ENCODE peak calls at places on chromosomes 4 and X, in seven cellular contexts. Y is upper lobe of right lung, P is astrocyte of the spinal cord, B is left cardiac atrium, A is cardiac fibroblast, H is AG09309, J is NCI-H460. F is an unnamed sample.

GRCh38 chr4:162498168-162498567 is 334.4 kb upstream of the FSTL5 start:
- DNase-seq in H (no peak), J (no peak), B (peak), P (no peak), A (no peak), Y (no peak), F (no peak)

GRCh38 chrX:79361192-79361870 is 5.8 kb downstream of the ITM2A start:
- DNase-seq in A (no peak), B (no peak), Y (no peak), P (no peak), H (no peak), J (no peak), F (no peak)

GRCh38 chr4:36243355-36244256 is 708 bp downstream of the ARAP2 start:
- DNase-seq in J (peak), P (peak), H (no peak), B (peak), Y (peak), A (peak), F (peak)

GRCh38 chr4:123443401-123444297 is 47.1 kb downstream of the SPRY1 start:
- DNase-seq in B (no peak), Y (no peak), A (peak), H (no peak), P (peak), J (no peak), F (no peak)

GRCh38 chr4:53672873-53673272 is 81.6 kb upstream of the LNX1 start:
- DNase-seq in B (no peak), J (no peak), H (no peak), A (no peak), Y (no peak), P (no peak), F (no peak)

GRCh38 chr4:48191758-48192157 is 57.7 kb upstream of the TXK start:
- DNase-seq in Y (no peak), H (no peak), J (no peak), A (no peak), P (no peak), B (no peak), F (peak)

GRCh38 chr4:36351082-36351666 is 69.8 kb downstream of the DTHD1 start:
- DNase-seq in B (peak), A (peak), H (no peak), Y (peak), J (peak), P (peak), F (peak)

GRCh38 chr4:98626350-98626749 is 32.1 kb downstream of the TSPAN5 start:
- DNase-seq in P (peak), A (peak), J (no peak), H (peak), Y (no peak), B (peak), F (no peak)

GRCh38 chr4:177161781-177162180 is 147.9 kb upstream of the NEIL3 start:
- DNase-seq in Y (no peak), H (no peak), P (no peak), J (no peak), A (no peak), B (no peak), F (no peak)

GRCh38 chrX:24153175-24153795 is 3.8 kb downstream of the ZFX start:
- DNase-seq in J (no peak), A (no peak), H (no peak), B (no peak), P (no peak), Y (no peak), F (no peak)

GRCh38 chr4:165873298-165874071 is 448 bp downstream of the TLL1 start:
- DNase-seq in B (peak), A (peak), Y (peak), J (no peak), H (no peak), P (peak), F (peak)

GRCh38 chr4:1198070-1198844 is 25.9 kb upstream of the SPON2 start:
- DNase-seq in H (no peak), J (no peak), B (no peak), Y (no peak), A (no peak), P (no peak), F (no peak)

GRCh38 chr4:148112231-148112982 is 329.8 kb downstream of the NR3C2 start:
- DNase-seq in J (no peak), P (peak), B (no peak), H (peak), A (peak), Y (no peak), F (no peak)

GRCh38 chr4:5206391-5206790 is 155.1 kb downstream of the STK32B start:
- DNase-seq in A (peak), B (peak), P (peak), J (no peak), Y (no peak), H (peak), F (no peak)

GRCh38 chrX:104137496-104137895 is 19.3 kb downstream of the SLC25A53 start:
- DNase-seq in A (peak), H (no peak), J (no peak), P (peak), Y (no peak), B (no peak), F (no peak)

GRCh38 chrX:14916017-14916674 is 42.9 kb downstream of the MOSPD2 start:
- DNase-seq in P (peak), A (peak), Y (no peak), B (no peak), H (peak), J (no peak), F (no peak)

GRCh38 chr4:77220841-77221613 is 64.0 kb downstream of the CCNG2 start:
- DNase-seq in J (no peak), Y (no peak), B (peak), A (peak), P (no peak), H (peak), F (no peak)

GRCh38 chr4:158599150-158599549 is 72.5 kb downstream of the C4orf46 start:
- DNase-seq in A (no peak), H (peak), J (no peak), P (no peak), B (no peak), Y (no peak), F (no peak)

GRCh38 chr4:118967393-118967792 is 78.7 kb downstream of the SYNPO2 start:
- DNase-seq in P (peak), Y (no peak), B (no peak), J (no peak), A (peak), H (no peak), F (no peak)

GRCh38 chrX:108036298-108036973 is 8.4 kb upstream of the VSIG1 start:
- DNase-seq in B (no peak), P (peak), Y (no peak), J (peak), A (peak), H (no peak), F (no peak)

GRCh38 chrX:108224727-108225455 is 133.3 kb downstream of the ATG4A start:
- DNase-seq in A (peak), H (no peak), P (peak), J (peak), B (no peak), Y (no peak), F (peak)

GRCh38 chr4:97507587-97508245 is 635.6 kb downstream of the STPG2 start:
- DNase-seq in B (no peak), A (peak), Y (no peak), H (no peak), P (peak), J (no peak), F (no peak)

GRCh38 chr4:165398570-165398969 is 19.8 kb downstream of the CPE start:
- DNase-seq in Y (no peak), B (no peak), A (peak), P (peak), J (no peak), H (no peak), F (peak)

GRCh38 chrX:133726211-133726630 is 259.2 kb downstream of the GPC3 start:
- DNase-seq in B (no peak), P (peak), A (peak), J (peak), H (peak), Y (no peak), F (no peak)

GRCh38 chrX:18698762-18699650 is 8.4 kb upstream of the PPEF1 start:
- DNase-seq in J (peak), A (no peak), H (no peak), B (no peak), P (no peak), Y (no peak), F (no peak)

GRCh38 chr4:124525524-124525923 is 187.0 kb downstream of the ANKRD50 start:
- DNase-seq in A (no peak), P (no peak), B (no peak), J (no peak), H (no peak), Y (no peak), F (no peak)

GRCh38 chrX:13131511-13132137 is 87.2 kb upstream of the FAM9C start:
- DNase-seq in J (no peak), A (peak), Y (no peak), H (no peak), B (no peak), P (no peak), F (no peak)

GRCh38 chr4:173301518-173302201 is 32.5 kb downstream of the HMGB2 start:
- DNase-seq in H (no peak), J (peak), B (no peak), Y (no peak), A (peak), P (peak), F (no peak)

GRCh38 chrX:150269613-150270254 is 93.4 kb upstream of the MAMLD1 start:
- DNase-seq in A (peak), B (no peak), J (no peak), P (no peak), Y (no peak), H (no peak), F (no peak)

GRCh38 chr4:95268819-95269565 is 279.8 kb downstream of the UNC5C start:
- DNase-seq in B (no peak), H (no peak), P (peak), A (peak), Y (no peak), J (no peak), F (peak)

GRCh38 chrX:105610401-105610800 is 211.9 kb upstream of the NRK start:
- DNase-seq in J (no peak), B (no peak), H (no peak), A (no peak), Y (no peak), P (no peak), F (no peak)